ENCODE peak calls at places on chromosomes 2 and 18, in nine cellular contexts. L is CD4-positive, CD25-positive, alpha-beta regulatory T cell; Y is left ventricle myocardium inferior; T is A549; W is GM23338; B is PC-3; E is fibroblast of lung; J is brain microvascular endothelial cell; A is mesenchymal stem cell. H is an unnamed sample.
A peak's percentile ranks its signal among the peaks of the same experiment; 100 is the strongest.

GRCh38 chr18:49725809-49726514 is 87.4 kb downstream of the ACAA2 start:
- DNase-seq in B (peak; percentile 9), Y (peak; percentile 67), A (peak; percentile 100), L (no peak), W (peak; percentile 83), E (peak; percentile 100), T (peak; percentile 18), J (peak; percentile 99), H (no peak)

GRCh38 chr2:173054466-173054865 is 21.2 kb upstream of the MAP3K20 start:
- DNase-seq in B (peak; percentile 15), L (no peak), T (no peak), J (no peak), W (no peak), E (peak; percentile 76), A (no peak), Y (no peak), H (no peak)

GRCh38 chr2:201220102-201220570 is 37.2 kb downstream of the CASP10 start:
- DNase-seq in B (no peak), J (no peak), E (peak; percentile 9), A (no peak), Y (peak; percentile 24), W (peak; percentile 56), T (no peak), L (no peak), H (no peak)

GRCh38 chr2:112840068-112840445 is 3.5 kb upstream of the IL1B start:
- DNase-seq in L (no peak), W (no peak), B (peak; percentile 66), Y (no peak), J (no peak), T (no peak), E (no peak), A (no peak), H (no peak)

GRCh38 chr2:70381821-70382220 is 80.0 kb upstream of the FAM136A start:
- DNase-seq in J (no peak), E (peak; percentile 59), B (peak; percentile 59), Y (no peak), L (no peak), W (no peak), A (peak; percentile 50), T (no peak), H (no peak)

GRCh38 chr2:179963626-179964025 is 43.5 kb downstream of the CWC22 start:
- DNase-seq in T (no peak), Y (no peak), A (peak; percentile 45), E (peak; percentile 60), B (peak; percentile 42), L (no peak), J (no peak), W (no peak), H (no peak)

GRCh38 chr2:73823916-73824523 is 4.7 kb upstream of the STAMBP start:
- DNase-seq in T (peak; percentile 50), B (peak; percentile 82), Y (no peak), L (peak; percentile 68), A (peak; percentile 82), W (peak; percentile 81), E (peak; percentile 79), J (peak; percentile 59), H (peak; percentile 17)

GRCh38 chr2:23593396-23594078 is 208.6 kb downstream of the KLHL29 start:
- DNase-seq in B (no peak), T (no peak), W (no peak), E (no peak), L (no peak), J (no peak), Y (no peak), A (no peak), H (no peak)

GRCh38 chr2:27920148-27920885 is 29.8 kb downstream of the BABAM2 start:
- DNase-seq in J (peak; percentile 47), T (peak; percentile 48), L (peak; percentile 75), E (peak; percentile 68), W (no peak), A (peak; percentile 17), B (peak; percentile 76), Y (no peak), H (no peak)

GRCh38 chr2:199716807-199717586 is 134.0 kb downstream of the FTCDNL1 start:
- DNase-seq in L (no peak), T (peak; percentile 51), A (peak; percentile 23), E (peak; percentile 8), Y (no peak), J (no peak), B (peak; percentile 51), W (no peak), H (no peak)

GRCh38 chr2:128545085-128545484 is 226.4 kb upstream of the HS6ST1 start:
- DNase-seq in Y (no peak), A (no peak), W (no peak), L (no peak), E (no peak), B (no peak), J (no peak), T (no peak), H (no peak)

GRCh38 chr2:128547667-128548066 is 229.0 kb upstream of the HS6ST1 start:
- DNase-seq in B (no peak), Y (no peak), L (no peak), A (no peak), W (no peak), E (no peak), J (no peak), T (no peak), H (no peak)

GRCh38 chr2:128544321-128545037 is 225.8 kb upstream of the HS6ST1 start:
- DNase-seq in T (no peak), Y (no peak), L (no peak), W (no peak), J (no peak), B (no peak), A (no peak), E (no peak), H (no peak)

GRCh38 chr2:128543646-128544045 is 225.0 kb upstream of the HS6ST1 start:
- DNase-seq in B (peak; percentile 20), J (no peak), A (no peak), W (peak; percentile 73), E (no peak), T (no peak), L (no peak), Y (no peak), H (no peak)

GRCh38 chr2:128545829-128546228 is 227.2 kb upstream of the HS6ST1 start:
- DNase-seq in L (no peak), B (no peak), E (no peak), Y (no peak), W (no peak), A (no peak), T (no peak), J (no peak), H (no peak)
- H3K27ac ChIP-seq in L (no peak overlapping the region), B (no peak overlapping the region), E (no peak overlapping the region), Y (no peak overlapping the region), W (no peak overlapping the region), A (no peak overlapping the region), T (no peak overlapping the region), J (no peak overlapping the region), H (no peak overlapping the region)

GRCh38 chr2:191363267-191363666 is 118.1 kb downstream of the MYO1B start:
- DNase-seq in J (no peak), A (no peak), L (no peak), T (no peak), W (no peak), E (no peak), Y (no peak), B (no peak), H (no peak)

GRCh38 chr2:191362841-191363240 is 117.6 kb downstream of the MYO1B start:
- DNase-seq in T (no peak), B (no peak), J (no peak), Y (no peak), W (no peak), L (no peak), E (no peak), A (no peak), H (no peak)

GRCh38 chr2:191365089-191365488 is 119.9 kb downstream of the MYO1B start:
- DNase-seq in B (no peak), J (no peak), L (no peak), T (no peak), W (no peak), E (no peak), A (no peak), Y (no peak), H (no peak)

GRCh38 chr2:191369034-191369433 is 123.8 kb downstream of the MYO1B start:
- DNase-seq in L (no peak), J (no peak), W (no peak), A (no peak), B (peak; percentile 44), Y (no peak), T (no peak), E (no peak), H (no peak)

GRCh38 chr2:191366199-191366598 is 121.0 kb downstream of the MYO1B start:
- DNase-seq in Y (no peak), L (no peak), W (no peak), T (no peak), A (no peak), J (peak; percentile 76), B (peak; percentile 15), E (peak; percentile 89), H (no peak)
- H3K27ac ChIP-seq in Y (peak overlapping the region; percentile 10), L (no peak overlapping the region), W (no peak overlapping the region), T (no peak overlapping the region), A (peak overlapping the region; percentile 78), J (peak overlapping the region; percentile 55), B (no peak overlapping the region), E (peak overlapping the region; percentile 52), H (no peak overlapping the region)

DNA sequence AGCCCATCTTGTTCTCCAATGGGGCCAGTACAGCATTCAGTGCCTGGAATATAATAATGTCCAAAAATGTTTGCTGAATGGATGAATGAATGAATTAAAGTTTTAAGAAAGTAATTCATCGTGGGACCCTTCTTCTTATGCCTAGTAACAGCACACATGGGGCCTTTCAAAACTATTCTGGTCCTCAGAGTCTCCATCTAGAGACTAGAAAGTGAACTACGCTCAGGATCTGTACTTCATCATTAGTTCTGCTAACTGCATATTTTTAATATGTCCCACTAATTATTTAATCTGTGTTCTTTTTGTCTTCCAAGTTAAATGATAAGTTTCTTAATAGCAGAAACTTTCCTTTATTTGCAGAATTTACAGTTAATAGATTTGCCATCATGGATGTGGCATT is 172.5 kb downstream of the SMAD2 start:
- DNase-seq in J (no peak), B (peak; percentile 7), E (no peak), Y (no peak), L (no peak), A (peak; percentile 5), W (peak; percentile 65), T (no peak), H (no peak)
- H3K27ac ChIP-seq in J (no peak overlapping the region), B (no peak overlapping the region), E (no peak overlapping the region), Y (no peak overlapping the region), L (no peak overlapping the region), A (no peak overlapping the region), W (no peak overlapping the region), T (no peak overlapping the region), H (no peak overlapping the region)

GRCh38 chr2:62309081-62309464 is 113.2 kb downstream of the B3GNT2 start:
- DNase-seq in W (no peak), L (no peak), E (no peak), A (no peak), T (no peak), B (no peak), J (no peak), Y (no peak), H (no peak)

GRCh38 chr2:62306751-62307468 is 111.0 kb downstream of the B3GNT2 start:
- DNase-seq in Y (no peak), T (no peak), W (no peak), B (peak; percentile 95), L (peak; percentile 15), J (peak; percentile 34), A (peak; percentile 54), E (peak; percentile 32), H (no peak)

GRCh38 chr2:62309465-62310091 is 113.7 kb downstream of the B3GNT2 start:
- DNase-seq in W (peak; percentile 56), T (no peak), A (no peak), E (no peak), Y (no peak), L (no peak), J (no peak), B (no peak), H (no peak)

GRCh38 chr2:62305421-62306176 is 109.7 kb downstream of the B3GNT2 start:
- DNase-seq in E (no peak), L (no peak), T (no peak), B (no peak), J (no peak), A (peak; percentile 48), Y (no peak), W (no peak), H (no peak)

GRCh38 chr2:62307469-62308389 is 111.8 kb downstream of the B3GNT2 start:
- DNase-seq in Y (no peak), A (no peak), W (no peak), L (no peak), B (peak; percentile 26), E (no peak), T (no peak), J (no peak), H (no peak)
- H3K27ac ChIP-seq in Y (peak overlapping the region; percentile 52), A (no peak overlapping the region), W (no peak overlapping the region), L (peak overlapping the region; percentile 70), B (peak overlapping the region; percentile 81), E (no peak overlapping the region), T (peak overlapping the region; percentile 1), J (no peak overlapping the region), H (no peak overlapping the region)